ENCODE peak calls at places on chromosomes 6 and 20, in five cellular contexts. One of them, this sample, is unnamed.
A peak's percentile ranks its signal among the peaks of the same experiment; 100 is the strongest.

GRCh38 chr20:45115386-45115774 is 406 bp upstream of the WFDC5 start:
- DNase-seq in retina: no peak
- DNase-seq in CD14-positive monocyte: no peak
- DNase-seq in SHP77: no peak
- DNase-seq in breast epithelium: no peak
- DNase-seq in this sample: no peak

GRCh38 chr6:119096683-119097310 is 18.3 kb upstream of the FAM184A start:
- DNase-seq in retina: no peak
- DNase-seq in CD14-positive monocyte: no peak
- DNase-seq in SHP77: peak; percentile 79
- DNase-seq in breast epithelium: peak; percentile 63
- DNase-seq in this sample: no peak

GRCh38 chr6:41693281-41693838 is 42.0 kb downstream of the TFEB start:
- DNase-seq in retina: no peak
- DNase-seq in CD14-positive monocyte: no peak
- DNase-seq in SHP77: no peak
- DNase-seq in breast epithelium: no peak
- DNase-seq in this sample: no peak

GRCh38 chr6:119147101-119148053 is 68.9 kb upstream of the FAM184A start:
- DNase-seq in retina: no peak
- DNase-seq in CD14-positive monocyte: peak; percentile 79
- DNase-seq in SHP77: peak; percentile 32
- DNase-seq in breast epithelium: no peak
- DNase-seq in this sample: peak; percentile 97

GRCh38 chr6:44260011-44260410 is 2.7 kb upstream of the SLC35B2 start:
- DNase-seq in retina: no peak
- DNase-seq in CD14-positive monocyte: no peak
- DNase-seq in SHP77: no peak
- DNase-seq in breast epithelium: no peak
- DNase-seq in this sample: no peak

GRCh38 chr6:43021270-43022047 is at the start of gene RRP36:
- DNase-seq in retina: peak; percentile 80
- DNase-seq in CD14-positive monocyte: no peak
- DNase-seq in SHP77: peak; percentile 87
- DNase-seq in breast epithelium: peak; percentile 71
- DNase-seq in this sample: peak; percentile 32

GRCh38 chr20:31879143-31879987 is 8.9 kb downstream of the TTLL9 start:
- DNase-seq in retina: peak; percentile 94
- DNase-seq in CD14-positive monocyte: peak; percentile 88
- DNase-seq in SHP77: peak; percentile 96
- DNase-seq in breast epithelium: peak; percentile 95
- DNase-seq in this sample: peak; percentile 87

GRCh38 chr6:19949155-19949554 is 112.0 kb downstream of the ID4 start:
- DNase-seq in retina: no peak
- DNase-seq in CD14-positive monocyte: no peak
- DNase-seq in SHP77: no peak
- DNase-seq in breast epithelium: no peak
- DNase-seq in this sample: no peak

GRCh38 chr6:87340230-87340629 is 4.4 kb upstream of the C6orf163 start:
- DNase-seq in retina: no peak
- DNase-seq in CD14-positive monocyte: no peak
- DNase-seq in SHP77: no peak
- DNase-seq in breast epithelium: no peak
- DNase-seq in this sample: no peak

GRCh38 chr20:61576372-61576771 is 324.3 kb downstream of the CDH4 start:
- DNase-seq in retina: no peak
- DNase-seq in CD14-positive monocyte: no peak
- DNase-seq in SHP77: no peak
- DNase-seq in breast epithelium: no peak
- DNase-seq in this sample: no peak

GRCh38 chr6:24831771-24832718 is 33.3 kb upstream of the ARMH2 start:
- DNase-seq in retina: no peak
- DNase-seq in CD14-positive monocyte: no peak
- DNase-seq in SHP77: no peak
- DNase-seq in breast epithelium: no peak
- DNase-seq in this sample: peak; percentile 21

GRCh38 chr20:56628015-56628872 is 862 bp upstream of the TFAP2C start:
- DNase-seq in retina: peak; percentile 79
- DNase-seq in CD14-positive monocyte: no peak
- DNase-seq in SHP77: no peak
- DNase-seq in breast epithelium: no peak
- DNase-seq in this sample: no peak

GRCh38 chr6:3026811-3027626 is 27.3 kb downstream of the NQO2 start:
- DNase-seq in retina: peak; percentile 15
- DNase-seq in CD14-positive monocyte: peak; percentile 78
- DNase-seq in SHP77: no peak
- DNase-seq in breast epithelium: no peak
- DNase-seq in this sample: peak; percentile 2

GRCh38 chr6:12507641-12508040 is 208.9 kb upstream of the PHACTR1 start:
- DNase-seq in retina: no peak
- DNase-seq in CD14-positive monocyte: no peak
- DNase-seq in SHP77: no peak
- DNase-seq in breast epithelium: no peak
- DNase-seq in this sample: no peak

GRCh38 chr6:110714143-110714542 is 101.1 kb downstream of the CDK19 start:
- DNase-seq in retina: no peak
- DNase-seq in CD14-positive monocyte: no peak
- DNase-seq in SHP77: no peak
- DNase-seq in breast epithelium: no peak
- DNase-seq in this sample: no peak

GRCh38 chr6:137043710-137044365 is 927 bp downstream of the IL20RA start:
- DNase-seq in retina: peak; percentile 76
- DNase-seq in CD14-positive monocyte: no peak
- DNase-seq in SHP77: no peak
- DNase-seq in breast epithelium: peak; percentile 55
- DNase-seq in this sample: no peak

This sample was measured in fibroblast of the conjunctiva.